ENCODE peak calls at places on chromosomes 12 and 14, in five cellular contexts. T is mesothelial cell of epicardium; G is mucosa of gallbladder; J is MM.1S; V is stimulated activated CD4-positive, alpha-beta T cell treated with anti-CD3 and anti-CD28 coated beads, Interleukin-4, amount 100 ng/mL, for 24 hours. F is an unnamed sample.

GRCh38 chr12:32298917-32299316 is 100.4 kb upstream of the FGD4 start:
- DNase-seq in J (no peak), G (no peak), V (no peak), T (no peak), F (no peak)

GRCh38 chr12:95978351-95978750 is 17.8 kb downstream of the HAL start:
- DNase-seq in G (no peak), V (no peak), T (no peak), J (no peak), F (no peak)

GRCh38 chr12:57128519-57129247 is 400 bp downstream of the LRP1 start:
- DNase-seq in J (no peak), T (no peak), V (peak), G (no peak), F (no peak)

GRCh38 chr12:105508096-105508495 is 177.6 kb downstream of the C12orf75 start:
- DNase-seq in V (no peak), G (no peak), T (no peak), J (no peak), F (no peak)

GRCh38 chr14:106204063-106204462 is 677.7 kb downstream of the TMEM121 start:
- DNase-seq in J (no peak), T (no peak), V (no peak), G (no peak), F (no peak)

GRCh38 chr12:54428050-54429013 is 9.3 kb upstream of the ITGA5 start:
- DNase-seq in J (no peak), G (no peak), T (no peak), V (no peak), F (no peak)

GRCh38 chr12:96274331-96274730 is 80.2 kb downstream of the ELK3 start:
- DNase-seq in G (no peak), V (no peak), J (no peak), T (no peak), F (no peak)

GRCh38 chr14:31161274-31161673 is 46.3 kb downstream of the HECTD1 start:
- DNase-seq in G (no peak), J (no peak), V (no peak), T (no peak), F (no peak)

GRCh38 chr12:113071427-113072112 is 15.0 kb downstream of the DTX1 start:
- DNase-seq in V (no peak), T (no peak), G (peak), J (no peak), F (no peak)

GRCh38 chr14:30240002-30240401 is 312.4 kb upstream of the PRKD1 start:
- DNase-seq in V (no peak), G (no peak), J (no peak), T (no peak), F (no peak)

GRCh38 chr12:90250766-90251165 is 542.1 kb upstream of the ATP2B1 start:
- DNase-seq in T (no peak), V (no peak), J (peak), G (peak), F (no peak)

GRCh38 chr12:116975779-116976393 is 65.1 kb downstream of the FBXW8 start:
- DNase-seq in V (no peak), J (no peak), T (no peak), G (no peak), F (no peak)

F was measured in retinal pigment epithelial cell.